ENCODE peak calls at places on chromosomes 6 and 20, in eight cellular contexts. I, S, T, U, V, H, Y and N are unnamed samples.

GRCh38 chr6:30470968-30471367 is 18.3 kb upstream of the HLA-E start:
- DNase-seq in I (no peak), S (no peak), T (no peak), U (no peak), V (no peak), H (no peak), Y (no peak), N (no peak)

GRCh38 chr6:32954983-32955802 is 2.3 kb upstream of the HLA-DMA start:
- DNase-seq in I (peak), S (no peak), T (no peak), U (no peak), V (peak), H (no peak), Y (no peak), N (no peak)

GRCh38 chr6:44264154-44265002 is 973 bp downstream of the NFKBIE start:
- DNase-seq in I (no peak), S (no peak), T (peak), U (no peak), V (peak), H (no peak), Y (no peak), N (peak)

GRCh38 chr6:170186006-170186908 is 104.6 kb downstream of the DLL1 start:
- DNase-seq in I (no peak), S (no peak), T (no peak), U (no peak), V (no peak), H (peak), Y (no peak), N (peak)

GRCh38 chr20:9110365-9110764 is 41.5 kb downstream of the PLCB4 start:
- DNase-seq in I (no peak), S (no peak), T (no peak), U (no peak), V (no peak), H (no peak), Y (no peak), N (no peak)

GRCh38 chr20:38441916-38442315 is 6.8 kb upstream of the SNHG17 start:
- DNase-seq in I (no peak), S (no peak), T (no peak), U (no peak), V (no peak), H (no peak), Y (no peak), N (no peak)

GRCh38 chr6:1286972-1287600 is 24.8 kb upstream of the FOXQ1 start:
- DNase-seq in I (no peak), S (no peak), T (no peak), U (peak), V (no peak), H (no peak), Y (peak), N (no peak)

GRCh38 chr20:47917549-47918070 is 132.3 kb upstream of the SULF2 start:
- DNase-seq in I (no peak), S (no peak), T (no peak), U (no peak), V (no peak), H (no peak), Y (no peak), N (no peak)

GRCh38 chr6:12208190-12208589 is 82.0 kb upstream of the EDN1 start:
- DNase-seq in I (no peak), S (no peak), T (no peak), U (no peak), V (peak), H (no peak), Y (peak), N (no peak)

GRCh38 chr6:105259912-105260889 is 80.4 kb upstream of the POPDC3 start:
- DNase-seq in I (no peak), S (no peak), T (no peak), U (no peak), V (no peak), H (no peak), Y (no peak), N (no peak)

GRCh38 chr6:106747139-106747538 is 117.8 kb downstream of the QRSL1 start:
- DNase-seq in I (no peak), S (no peak), T (no peak), U (no peak), V (no peak), H (no peak), Y (no peak), N (no peak)